ENCODE peak calls at places on chromosomes 11 and 22, in six cellular contexts. One of them, this sample, is unnamed.

GRCh38 chr11:112366777-112367176 is 106.1 kb upstream of the PLET1 start:
- DNase-seq in HT1080: no peak
- DNase-seq in lower lobe of right lung: no peak
- DNase-seq in Daoy: no peak
- DNase-seq in fibroblast of pulmonary artery: no peak
- DNase-seq in head of caudate nucleus: no peak
- DNase-seq in this sample: no peak

GRCh38 chr11:60777572-60777971 is 7.6 kb upstream of the MS4A10 start:
- DNase-seq in HT1080: peak
- DNase-seq in lower lobe of right lung: no peak
- DNase-seq in Daoy: peak
- DNase-seq in fibroblast of pulmonary artery: peak
- DNase-seq in head of caudate nucleus: no peak
- DNase-seq in this sample: no peak

GRCh38 chr11:5210376-5210885 is 9.9 kb upstream of the OR51V1 start:
- DNase-seq in HT1080: no peak
- DNase-seq in lower lobe of right lung: no peak
- DNase-seq in Daoy: no peak
- DNase-seq in fibroblast of pulmonary artery: no peak
- DNase-seq in head of caudate nucleus: no peak
- DNase-seq in this sample: no peak

GRCh38 chr11:45079075-45079444 is 67.4 kb upstream of the PRDM11 start:
- DNase-seq in HT1080: no peak
- DNase-seq in lower lobe of right lung: no peak
- DNase-seq in Daoy: no peak
- DNase-seq in fibroblast of pulmonary artery: peak
- DNase-seq in head of caudate nucleus: no peak
- DNase-seq in this sample: no peak

GRCh38 chr11:75380716-75381420 is 18.4 kb upstream of the RPS3 start:
- DNase-seq in HT1080: no peak
- DNase-seq in lower lobe of right lung: peak
- DNase-seq in Daoy: no peak
- DNase-seq in fibroblast of pulmonary artery: no peak
- DNase-seq in head of caudate nucleus: no peak
- DNase-seq in this sample: no peak

GRCh38 chr11:105915036-105915435 is 107.0 kb downstream of the MSANTD4 start:
- DNase-seq in HT1080: no peak
- DNase-seq in lower lobe of right lung: no peak
- DNase-seq in Daoy: no peak
- DNase-seq in fibroblast of pulmonary artery: no peak
- DNase-seq in head of caudate nucleus: no peak
- DNase-seq in this sample: no peak

GRCh38 chr11:71453021-71453910 is at the start of gene NADSYN1:
- DNase-seq in HT1080: peak
- DNase-seq in lower lobe of right lung: peak
- DNase-seq in Daoy: peak
- DNase-seq in fibroblast of pulmonary artery: peak
- DNase-seq in head of caudate nucleus: peak
- DNase-seq in this sample: peak

GRCh38 chr11:78256962-78257361 is 68.2 kb downstream of the USP35 start:
- DNase-seq in HT1080: peak
- DNase-seq in lower lobe of right lung: peak
- DNase-seq in Daoy: peak
- DNase-seq in fibroblast of pulmonary artery: peak
- DNase-seq in head of caudate nucleus: peak
- DNase-seq in this sample: no peak

GRCh38 chr11:70695086-70695960 is 297.0 kb downstream of the CTTN start:
- DNase-seq in HT1080: no peak
- DNase-seq in lower lobe of right lung: peak
- DNase-seq in Daoy: no peak
- DNase-seq in fibroblast of pulmonary artery: no peak
- DNase-seq in head of caudate nucleus: no peak
- DNase-seq in this sample: no peak

GRCh38 chr11:121367434-121367833 is 74.9 kb downstream of the SC5D start:
- DNase-seq in HT1080: no peak
- DNase-seq in lower lobe of right lung: no peak
- DNase-seq in Daoy: peak
- DNase-seq in fibroblast of pulmonary artery: peak
- DNase-seq in head of caudate nucleus: no peak
- DNase-seq in this sample: peak

GRCh38 chr11:69149646-69150045 is 6.1 kb upstream of the SMIM38 start:
- DNase-seq in HT1080: no peak
- DNase-seq in lower lobe of right lung: no peak
- DNase-seq in Daoy: no peak
- DNase-seq in fibroblast of pulmonary artery: no peak
- DNase-seq in head of caudate nucleus: no peak
- DNase-seq in this sample: no peak

GRCh38 chr11:75735181-75735845 is 17.7 kb downstream of the MOGAT2 start:
- DNase-seq in HT1080: no peak
- DNase-seq in lower lobe of right lung: no peak
- DNase-seq in Daoy: no peak
- DNase-seq in fibroblast of pulmonary artery: no peak
- DNase-seq in head of caudate nucleus: no peak
- DNase-seq in this sample: no peak

GRCh38 chr22:37058917-37059701 is 7.6 kb downstream of the KCTD17 start:
- DNase-seq in HT1080: no peak
- DNase-seq in lower lobe of right lung: no peak
- DNase-seq in Daoy: no peak
- DNase-seq in fibroblast of pulmonary artery: no peak
- DNase-seq in head of caudate nucleus: no peak
- DNase-seq in this sample: no peak